ENCODE peak calls at places on chromosomes 3 and 15, in six cellular contexts. I, V, N, Q, S and Y are unnamed samples. For H3K4me1, the result is how much of the 10 kb centered on the place peaks cover.

GRCh38 chr15:45021331-45021730 is 1.7 kb upstream of the SORD start:
- ATAC-seq in I (no peak), V (no peak), S (no peak), Q (no peak), N (no peak), Y (no peak)

GRCh38 chr3:174100744-174101143 is 703.2 kb downstream of the NLGN1 start:
- ATAC-seq in I (no peak), S (no peak), V (no peak), Q (no peak), N (peak), Y (no peak)

GRCh38 chr3:39118079-39118478 is 10.6 kb downstream of the TTC21A start:
- ATAC-seq in I (no peak), N (peak), V (no peak), S (peak), Q (no peak), Y (no peak)

GRCh38 chr3:39362812-39363211 is 20.4 kb upstream of the SLC25A38 start:
- ATAC-seq in S (no peak), Q (peak), N (no peak), V (peak), I (no peak), Y (no peak)

GRCh38 chr3:49410844-49411549 is 779 bp downstream of the RHOA start:
- ATAC-seq in Q (no peak), S (peak), I (no peak), N (no peak), V (peak), Y (no peak)

GRCh38 chr15:77915261-77915960 is 162.1 kb downstream of the TBC1D2B start:
- ATAC-seq in I (no peak), N (no peak), S (no peak), Q (no peak), V (no peak), Y (no peak)

GRCh38 chr3:154568064-154568463 is 138.1 kb upstream of the GPR149 start:
- ATAC-seq in N (no peak), Q (no peak), S (no peak), V (no peak), I (no peak), Y (no peak)

GRCh38 chr15:72968531-72968922 is 83.7 kb upstream of the NEO1 start:
- ATAC-seq in Q (no peak), I (no peak), V (no peak), S (no peak), N (no peak), Y (no peak)

GRCh38 chr15:88908123-88908522 is 5.1 kb downstream of the MFGE8 start:
- ATAC-seq in V (no peak), S (no peak), I (no peak), N (no peak), Q (no peak), Y (no peak)

GRCh38 chr3:167575000-167575399 is 78.7 kb downstream of the WDR49 start:
- ATAC-seq in S (no peak), Q (no peak), N (no peak), I (no peak), V (no peak), Y (no peak)

GRCh38 chr3:119643094-119643493 is 17.3 kb downstream of the POPDC2 start:
- ATAC-seq in V (no peak), S (peak), N (no peak), I (peak), Q (no peak), Y (no peak)

GRCh38 chr15:70088887-70089691 is 8.6 kb downstream of the TLE3 start:
- ATAC-seq in V (peak), I (no peak), S (no peak), N (no peak), Q (no peak), Y (peak)

GRCh38 chr15:69754313-69754712 is 301.7 kb downstream of the RPLP1 start:
- ATAC-seq in Q (no peak), V (no peak), N (no peak), I (no peak), S (no peak), Y (no peak)

GRCh38 chr3:141257971-141258370 is 26.3 kb downstream of the PXYLP1 start:
- ATAC-seq in I (no peak), Q (no peak), V (no peak), S (no peak), N (peak), Y (no peak)

GRCh38 chr15:29097971-29098370 is 171.7 kb downstream of the NSMCE3 start:
- ATAC-seq in S (no peak), N (no peak), V (no peak), Q (no peak), I (no peak), Y (no peak)

GRCh38 chr3:28674212-28674611 is 325.6 kb upstream of the AZI2 start:
- ATAC-seq in N (no peak), S (no peak), I (no peak), Q (no peak), V (peak), Y (no peak)

GRCh38 chr3:152258448-152259302 is 10.1 kb upstream of the MBNL1 start:
- ATAC-seq in N (peak), S (peak), V (peak), I (peak), Q (peak), Y (peak)

GRCh38 chr3:14890470-14890869 is 56.9 kb upstream of the NR2C2 start:
- ATAC-seq in I (no peak), S (no peak), N (peak), V (no peak), Q (no peak), Y (no peak)

GRCh38 chr15:79154491-79155182 is 64.1 kb upstream of the RASGRF1 start:
- ATAC-seq in I (no peak), Q (no peak), S (no peak), N (peak), V (no peak), Y (no peak)

GRCh38 chr3:146625117-146625775 is 20.1 kb upstream of the PLSCR5 start:
- ATAC-seq in V (no peak), S (no peak), I (no peak), Q (no peak), N (peak), Y (no peak)

GRCh38 chr3:98372445-98372844 is 18.0 kb upstream of the OR5K3 start:
- ATAC-seq in N (no peak), S (no peak), Q (no peak), I (no peak), V (no peak), Y (no peak)

GRCh38 chr3:33089515-33089914 is 7.4 kb downstream of the GLB1 start:
- ATAC-seq in I (no peak), S (no peak), V (no peak), N (peak), Q (no peak), Y (no peak)

GRCh38 chr3:113468536-113468935 is 27.2 kb upstream of the CFAP44 start:
- ATAC-seq in N (no peak), V (no peak), Q (no peak), I (no peak), S (no peak), Y (no peak)

GRCh38 chr3:113514265-113514769 is 639 bp downstream of the SPICE1 start:
- ATAC-seq in N (peak), S (peak), I (no peak), V (no peak), Q (peak), Y (peak)

GRCh38 chr15:66864086-66864830 is 162.2 kb downstream of the SMAD6 start:
- ATAC-seq in Q (no peak), I (no peak), V (no peak), N (no peak), S (no peak), Y (no peak)

GRCh38 chr3:131868203-131868602 is 166.6 kb downstream of the CPNE4 start:
- ATAC-seq in V (no peak), N (no peak), I (no peak), Q (no peak), S (no peak), Y (no peak)
- TF ChIP-seq CTCF in V (no peak), N (no peak), I (no peak), Q (no peak), S (no peak), Y (no peak)

DNA sequence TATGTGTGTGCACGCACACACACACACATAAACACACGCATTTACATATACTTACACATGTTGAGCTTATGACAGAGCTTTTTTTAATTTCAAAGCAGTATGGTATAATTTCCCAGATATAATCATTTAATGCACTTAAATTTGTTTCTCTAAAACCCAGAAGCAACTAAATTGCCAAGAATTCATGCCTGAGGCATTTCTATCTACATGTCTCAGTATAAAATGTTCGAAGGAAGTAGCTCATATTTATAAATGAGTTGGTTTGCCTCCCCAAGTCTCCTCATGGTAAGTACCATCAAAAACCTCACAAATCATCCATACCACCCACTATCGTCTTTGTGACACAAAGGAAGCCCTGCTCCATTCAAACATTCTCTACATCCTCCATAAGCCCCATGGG is 130.6 kb downstream of the RPL22L1 start:
- ATAC-seq in V (no peak), N (no peak), Q (no peak), S (no peak), I (no peak), Y (no peak)
- H3K4me1 ChIP-seq in V (under half), N (under half), Q (under half), S (under half), I (under half), Y (under half)

GRCh38 chr3:23086366-23086765 is 116.8 kb upstream of the UBE2E2 start:
- ATAC-seq in N (no peak), S (no peak), V (no peak), Q (no peak), I (no peak), Y (no peak)

GRCh38 chr3:23085256-23085655 is 117.9 kb upstream of the UBE2E2 start:
- ATAC-seq in S (no peak), Q (no peak), N (no peak), I (no peak), V (no peak), Y (no peak)

GRCh38 chr3:23086831-23087230 is 116.3 kb upstream of the UBE2E2 start:
- ATAC-seq in V (no peak), Q (no peak), N (no peak), I (no peak), S (no peak), Y (no peak)

GRCh38 chr3:23079976-23080375 is 123.2 kb upstream of the UBE2E2 start:
- ATAC-seq in V (no peak), I (peak), Q (no peak), N (no peak), S (no peak), Y (no peak)

DNA sequence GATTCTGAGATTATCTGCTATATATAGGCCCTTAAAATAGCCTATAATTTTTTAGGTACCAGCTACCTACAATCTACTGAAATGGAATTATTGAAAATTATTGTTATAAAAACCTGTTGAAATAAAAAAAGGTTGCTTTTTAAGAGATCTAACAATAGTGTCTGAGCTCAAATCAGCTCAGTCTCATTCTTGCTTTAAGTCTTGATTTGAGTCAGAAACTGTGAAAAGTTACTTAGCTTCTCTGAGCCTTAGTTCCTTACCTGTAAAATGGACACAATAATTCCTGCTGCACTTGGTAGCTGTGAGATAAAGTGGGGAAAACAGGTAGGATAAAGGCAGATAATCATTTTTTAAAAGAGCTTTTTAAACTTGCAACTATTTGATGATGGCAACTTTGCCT is 118.8 kb upstream of the UBE2E2 start:
- ATAC-seq in I (no peak), Q (no peak), S (no peak), N (peak), V (no peak), Y (no peak)
- TF ChIP-seq EP300 in I (no peak), Q (no peak), S (no peak), N (no peak), V (no peak), Y (no peak)

GRCh38 chr3:54954516-54954915 is 26.7 kb upstream of the LRTM1 start:
- ATAC-seq in Q (no peak), N (no peak), V (no peak), I (no peak), S (no peak), Y (no peak)
- TF ChIP-seq CTCF in Q (no peak), N (no peak), V (no peak), I (no peak), S (no peak), Y (no peak)

DNA sequence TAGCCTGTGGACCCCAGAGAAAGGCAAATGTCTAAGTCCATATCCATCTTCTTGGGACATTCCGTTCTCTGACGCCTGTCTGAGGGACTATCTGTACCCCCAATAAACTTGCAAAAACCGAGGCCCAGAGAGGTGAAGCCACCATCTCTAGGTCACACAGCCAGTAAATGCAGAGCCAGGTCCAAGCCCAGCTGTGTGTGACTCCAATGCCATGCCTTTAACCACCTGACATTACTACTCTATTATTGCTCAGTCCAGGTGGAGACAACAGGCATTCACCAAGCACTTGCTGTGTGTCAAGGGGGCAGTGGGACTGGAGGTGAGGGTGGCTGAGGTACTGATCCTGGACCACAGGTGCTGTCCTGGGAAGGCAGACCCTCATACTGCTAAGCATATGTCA is 25.4 kb downstream of the CYP8B1 start:
- ATAC-seq in N (no peak), S (no peak), Q (no peak), I (no peak), V (no peak), Y (no peak)
- H3K4me1 ChIP-seq in N (under half), S (under half), Q (half or more), I (under half), V (under half), Y (under half)

GRCh38 chr3:46897829-46898320 is 20.4 kb downstream of the PTH1R start:
- ATAC-seq in S (no peak), I (no peak), N (peak), Q (peak), V (no peak), Y (no peak)

GRCh38 chr3:46895761-46896160 is 18.2 kb downstream of the PTH1R start:
- ATAC-seq in I (no peak), Q (no peak), V (no peak), N (no peak), S (no peak), Y (no peak)

GRCh38 chr3:46898321-46899150 is 21.0 kb downstream of the PTH1R start:
- ATAC-seq in S (no peak), Q (no peak), V (no peak), I (no peak), N (peak), Y (no peak)

GRCh38 chr3:46896386-46896785 is 18.9 kb downstream of the PTH1R start:
- ATAC-seq in I (no peak), V (no peak), S (no peak), Q (no peak), N (no peak), Y (no peak)

GRCh38 chr3:46897031-46897430 is 19.5 kb downstream of the PTH1R start:
- ATAC-seq in S (no peak), I (no peak), Q (no peak), N (no peak), V (no peak), Y (no peak)
- TF ChIP-seq EP300 in S (no peak), I (no peak), Q (no peak), N (no peak), V (no peak), Y (no peak)

DNA sequence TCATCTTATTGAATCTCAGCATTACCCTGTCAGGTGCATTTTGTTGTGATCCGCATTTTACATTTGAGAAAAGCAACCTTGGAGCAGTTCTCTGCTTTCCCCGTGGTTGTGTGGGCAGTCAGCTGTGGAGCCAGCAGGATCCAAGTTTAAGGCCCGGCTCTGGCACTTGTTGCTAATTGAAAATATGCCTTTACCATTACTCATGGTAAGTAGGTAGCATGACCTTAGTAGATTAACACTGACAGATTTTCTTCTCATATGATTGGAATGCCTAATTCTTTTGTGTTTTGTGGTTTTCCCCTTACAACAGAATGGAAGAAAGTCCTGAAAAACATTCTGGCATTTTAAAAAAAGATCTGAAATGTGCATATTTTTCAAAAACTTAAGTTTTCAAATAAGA is 246.5 kb upstream of the LRRN1 start:
- ATAC-seq in N (no peak), S (no peak), V (no peak), I (no peak), Q (no peak), Y (no peak)
- TF ChIP-seq CTCF in N (no peak), S (no peak), V (no peak), I (no peak), Q (no peak), Y (no peak)